ENCODE peak calls at places on chromosome 13, in five cellular contexts. I is heart right ventricle, R is AG04450, A is PC-9, E is uterus. T is an unnamed sample.

GRCh38 chr13:52103386-52103785 is 25.5 kb downstream of the NEK5 start:
- DNase-seq in I (no peak), R (no peak), A (no peak), E (no peak), T (no peak)

GRCh38 chr13:36431204-36432105 is 840 bp upstream of the CCNA1 start:
- DNase-seq in A (no peak), I (peak; percentile 17), E (no peak), R (no peak), T (no peak)

GRCh38 chr13:99203601-99204579 is 3.2 kb downstream of the UBAC2 start:
- DNase-seq in R (no peak), I (no peak), A (no peak), E (no peak), T (no peak)

GRCh38 chr13:37118002-37118401 is 12.5 kb upstream of the CSNK1A1L start:
- DNase-seq in R (no peak), A (no peak), E (no peak), I (peak; percentile 48), T (no peak)

GRCh38 chr13:24097064-24097463 is 63.5 kb upstream of the SPATA13 start:
- DNase-seq in I (no peak), A (peak; percentile 59), R (peak; percentile 16), E (no peak), T (no peak)

GRCh38 chr13:77084755-77085154 is 57.8 kb upstream of the FBXL3 start:
- DNase-seq in I (no peak), A (no peak), R (no peak), E (no peak), T (no peak)

GRCh38 chr13:29583073-29583785 is 12.3 kb downstream of the SLC7A1 start:
- DNase-seq in I (no peak), E (no peak), A (peak; percentile 78), R (no peak), T (no peak)

GRCh38 chr13:100658363-100658762 is 16.2 kb downstream of the TMTC4 start:
- DNase-seq in A (no peak), I (no peak), E (no peak), R (no peak), T (no peak)

GRCh38 chr13:102881819-102882686 is 36.2 kb downstream of the ERCC5 start:
- DNase-seq in I (no peak), R (no peak), E (no peak), A (no peak), T (no peak)

GRCh38 chr13:56335775-56336174 is 804.9 kb upstream of the PRR20A start:
- DNase-seq in I (no peak), A (no peak), E (no peak), R (no peak), T (no peak)

GRCh38 chr13:66341978-66342377 is 888.2 kb downstream of the PCDH9 start:
- DNase-seq in R (no peak), I (no peak), A (no peak), E (no peak), T (no peak)

GRCh38 chr13:45121421-45121820 is 1.1 kb downstream of the GTF2F2 start:
- DNase-seq in E (no peak), A (no peak), I (no peak), R (no peak), T (no peak)

GRCh38 chr13:114281351-114282142 is at the start of gene UPF3A:
- DNase-seq in R (peak; percentile 82), A (peak; percentile 76), E (peak; percentile 92), I (peak; percentile 93), T (peak; percentile 89)

GRCh38 chr13:44045179-44045562 is 165.5 kb downstream of the LACC1 start:
- DNase-seq in A (no peak), I (no peak), R (no peak), E (no peak), T (no peak)

GRCh38 chr13:88937381-88937780 is 1266.2 kb downstream of the SLITRK5 start:
- DNase-seq in R (no peak), A (no peak), I (no peak), E (no peak), T (no peak)

GRCh38 chr13:42930136-42930535 is 61.9 kb downstream of the EPSTI1 start:
- DNase-seq in E (no peak), I (no peak), R (no peak), A (peak; percentile 34), T (no peak)

GRCh38 chr13:89514534-89515312 is 1832.8 kb upstream of the MIR17HG start:
- DNase-seq in E (no peak), R (peak; percentile 11), A (peak; percentile 84), I (no peak), T (no peak)

GRCh38 chr13:41259875-41260501 is 3.4 kb downstream of the MTRF1 start:
- DNase-seq in A (no peak), E (no peak), I (no peak), R (no peak), T (no peak)

GRCh38 chr13:86282450-86282849 is 483.2 kb upstream of the SLITRK6 start:
- DNase-seq in E (no peak), A (no peak), I (no peak), R (no peak), T (no peak)

GRCh38 chr13:82947121-82948077 is 934.9 kb downstream of the SLITRK1 start:
- DNase-seq in R (no peak), E (no peak), A (peak; percentile 50), I (no peak), T (no peak)

GRCh38 chr13:71877280-71877653 is 10.3 kb upstream of the DACH1 start:
- DNase-seq in I (no peak), E (no peak), R (no peak), A (no peak), T (no peak)

GRCh38 chr13:67328895-67329294 is 98.8 kb upstream of the PCDH9 start:
- DNase-seq in R (no peak), A (no peak), I (no peak), E (no peak), T (no peak)

GRCh38 chr13:76000131-76000530 is 364.0 kb downstream of the LMO7 start:
- DNase-seq in A (no peak), E (no peak), I (no peak), R (no peak), T (no peak)

GRCh38 chr13:97133955-97134354 is 88.2 kb upstream of the MBNL2 start:
- DNase-seq in A (peak; percentile 92), I (no peak), R (no peak), E (no peak), T (no peak)

GRCh38 chr13:51550151-51550550 is 34.1 kb upstream of the WDFY2 start:
- DNase-seq in E (no peak), I (no peak), A (no peak), R (no peak), T (no peak)

GRCh38 chr13:96172066-96172465 is 82.2 kb downstream of the HS6ST3 start:
- DNase-seq in A (no peak), I (no peak), R (no peak), E (no peak), T (no peak)

GRCh38 chr13:73035660-73036059 is 23.1 kb upstream of the KLF5 start:
- DNase-seq in I (no peak), R (no peak), A (no peak), E (no peak), T (no peak)

GRCh38 chr13:40446365-40446764 is 220.1 kb downstream of the FOXO1 start:
- DNase-seq in A (no peak), E (no peak), R (no peak), I (no peak), T (no peak)

GRCh38 chr13:76937416-76937815 is 10.9 kb upstream of the ACOD1 start:
- DNase-seq in I (no peak), E (no peak), A (peak; percentile 61), R (peak; percentile 88), T (peak; percentile 28)

GRCh38 chr13:62294210-62294609 is 878.6 kb upstream of the PCDH20 start:
- DNase-seq in I (no peak), R (no peak), E (no peak), A (no peak), T (no peak)

GRCh38 chr13:101455863-101456262 is 3.4 kb downstream of the ITGBL1 start:
- DNase-seq in I (no peak), E (no peak), A (peak; percentile 98), R (peak; percentile 79), T (no peak)

DNA sequence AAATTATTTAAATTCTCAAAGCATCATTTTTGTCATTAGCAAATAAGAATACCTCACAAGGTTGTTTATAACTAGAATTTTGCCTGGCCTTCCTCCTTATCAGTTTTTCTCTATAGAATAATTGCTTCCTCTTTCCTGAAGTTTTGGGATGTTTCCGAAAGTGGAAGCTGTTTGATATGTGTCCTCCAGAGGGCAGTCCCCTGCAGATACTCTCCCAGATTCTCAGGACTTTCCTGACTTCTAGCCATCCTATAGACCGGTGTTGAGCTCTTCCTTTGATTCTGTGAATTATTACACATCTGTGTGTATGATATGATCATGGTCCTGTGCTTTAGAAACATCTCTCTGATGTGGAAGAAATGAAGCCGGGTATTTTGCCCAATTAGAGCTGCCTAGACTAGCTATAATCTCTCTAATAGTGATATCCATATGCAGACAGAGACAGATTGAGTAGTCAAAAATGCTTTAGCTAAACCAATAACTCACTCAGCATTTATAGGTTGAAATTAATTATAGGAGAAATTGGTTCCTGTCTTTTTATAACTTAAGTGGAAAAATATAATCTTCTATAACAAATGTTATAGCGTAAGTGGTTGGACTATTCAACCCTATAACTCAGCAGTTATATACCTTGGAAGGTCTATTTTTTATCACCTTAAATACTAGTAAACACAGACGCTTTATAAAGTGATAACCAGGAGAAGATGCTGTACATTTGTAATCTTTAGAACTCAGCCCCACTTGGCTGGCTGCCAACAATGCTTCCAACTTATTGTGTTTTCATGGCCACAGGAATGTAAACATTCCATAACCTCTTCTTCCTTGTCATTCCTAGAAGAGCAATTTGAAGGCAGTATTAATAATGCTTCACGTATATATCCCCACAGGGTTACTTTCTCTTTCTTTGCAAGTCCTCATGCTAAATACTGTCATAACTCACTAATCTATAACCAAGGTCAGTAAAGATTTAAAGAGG is 201.0 kb upstream of the RXFP2 start:
- DNase-seq in I (no peak), E (no peak), R (no peak), A (no peak), T (no peak)
- TF ChIP-seq CTCF in I (peak; percentile 62), E (peak; percentile 31), R (peak; percentile 76), A (peak; percentile 56), T (peak; percentile 65)

GRCh38 chr13:30619731-30620130 is 2.0 kb downstream of the USPL1 start:
- DNase-seq in R (no peak), I (no peak), A (no peak), E (no peak), T (no peak)
- H3K4me3 ChIP-seq in R (peak overlapping the region; percentile 95), I (peak overlapping the region; percentile 80), A (peak overlapping the region; percentile 99), E (peak overlapping the region; percentile 68), T (peak overlapping the region; percentile 92)

DNA sequence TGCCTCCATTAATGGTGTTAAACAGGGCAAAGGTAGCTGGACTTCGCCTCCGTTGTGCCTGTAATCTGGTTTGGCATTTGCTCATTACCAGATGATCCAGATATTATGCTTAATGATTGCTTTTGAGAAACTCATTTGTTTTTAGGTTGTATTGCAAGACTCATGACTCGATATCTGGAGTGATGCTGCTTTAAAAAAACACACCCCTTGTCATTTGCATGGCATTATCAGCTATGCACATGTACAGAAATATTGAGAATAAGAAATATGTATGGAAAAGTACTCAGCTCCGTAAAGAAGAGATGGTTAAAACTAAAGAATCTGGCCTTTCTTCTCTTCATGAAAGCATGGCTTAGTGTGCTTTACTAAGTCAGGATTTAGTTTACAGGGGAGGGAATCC is 95.0 kb downstream of the ARHGEF7 start:
- DNase-seq in A (no peak), R (no peak), E (no peak), I (no peak), T (no peak)
- H3K27ac ChIP-seq in A (no peak overlapping the region), R (peak overlapping the region; percentile 42), E (no peak overlapping the region), I (peak overlapping the region; percentile 6), T (peak overlapping the region; percentile 27)

DNA sequence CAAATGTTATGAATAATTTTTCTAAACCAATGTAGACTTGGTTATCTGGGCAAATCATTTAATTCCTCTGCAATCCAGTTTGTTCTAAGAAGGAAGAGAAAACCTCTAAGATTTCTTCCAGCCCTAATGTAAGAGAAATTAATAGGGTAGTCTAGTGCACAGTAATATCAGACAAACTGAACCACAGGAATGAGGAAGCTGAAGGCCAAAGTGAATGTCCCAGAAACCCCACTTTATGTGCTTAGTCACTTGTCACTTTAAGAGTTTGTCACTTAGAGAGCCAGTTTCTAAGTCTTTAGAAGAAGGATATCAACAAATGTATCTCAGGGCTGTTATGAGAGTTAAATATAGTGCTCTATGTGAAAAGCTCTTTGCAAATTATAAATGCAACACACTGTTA is 750.6 kb downstream of the DIAPH3 start:
- DNase-seq in A (no peak), R (no peak), I (no peak), E (no peak), T (no peak)
- TF ChIP-seq CTCF in A (no peak), R (no peak), I (no peak), E (no peak), T (no peak)